ENCODE peak calls at places on chromosome 1, in seven cellular contexts. K is SJSA1; W is AML-193; D is naive thymus-derived CD4-positive, alpha-beta T cell; Z is activated T-cell treated with anti-CD3 and anti-CD28 coated beads for 48 hours; N is sciatic nerve; J is HEK293T. T is an unnamed sample.

GRCh38 chr1:25640646-25641328 is 24.2 kb downstream of the MAN1C1 start:
- DNase-seq in K (no peak), W (no peak), D (no peak), Z (no peak), N (no peak), J (peak), T (no peak)

GRCh38 chr1:158055854-158056253 is 62.4 kb downstream of the KIRREL1 start:
- DNase-seq in K (no peak), W (no peak), D (no peak), Z (no peak), N (no peak), J (no peak), T (no peak)

GRCh38 chr1:20584890-20585289 is 4.0 kb upstream of the CDA start:
- DNase-seq in K (peak), W (no peak), D (no peak), Z (no peak), N (no peak), J (no peak), T (no peak)

GRCh38 chr1:68459796-68460195 is 10.0 kb upstream of the RPE65 start:
- DNase-seq in K (peak), W (no peak), D (no peak), Z (no peak), N (no peak), J (no peak), T (no peak)

GRCh38 chr1:235093013-235093618 is 35.5 kb downstream of the TOMM20 start:
- DNase-seq in K (no peak), W (no peak), D (no peak), Z (no peak), N (no peak), J (peak), T (no peak)

GRCh38 chr1:5099558-5099957 is 445.1 kb downstream of the AJAP1 start:
- DNase-seq in K (no peak), W (no peak), D (no peak), Z (no peak), N (no peak), J (no peak), T (no peak)

GRCh38 chr1:37809942-37810341 is 1.9 kb upstream of the YRDC start:
- DNase-seq in K (no peak), W (no peak), D (no peak), Z (no peak), N (no peak), J (no peak), T (no peak)

GRCh38 chr1:168792142-168792541 is 63.1 kb upstream of the DPT start:
- DNase-seq in K (no peak), W (no peak), D (no peak), Z (no peak), N (no peak), J (no peak), T (no peak)

GRCh38 chr1:45008076-45008475 is 3.0 kb downstream of the HECTD3 start:
- DNase-seq in K (no peak), W (no peak), D (no peak), Z (no peak), N (no peak), J (no peak), T (no peak)

T was measured in activated T-helper 1 cell treated with Interleukin-2 at 50 U/mL for 16 hours.